ENCODE peak calls at places on chromosomes 13 and 19, in eight cellular contexts. A is tibial nerve, N is transverse colon, G is K562, K is sigmoid colon, I is A549, L is ovary, J is GM12878. Q is an unnamed sample.

GRCh38 chr19:15971217-15971616 is 22.4 kb downstream of the OR10H4 start:
- DNase-seq in A (no peak), N (no peak), G (peak), K (no peak), I (no peak), L (no peak), J (no peak), Q (no peak)

GRCh38 chr13:22055259-22055658 is 384.4 kb downstream of the FGF9 start:
- DNase-seq in A (no peak), N (no peak), G (no peak), K (no peak), I (no peak), L (no peak), J (no peak), Q (no peak)

GRCh38 chr13:87052731-87053130 is 618.4 kb upstream of the SLITRK5 start:
- DNase-seq in A (no peak), N (no peak), G (no peak), K (no peak), I (no peak), L (no peak), J (no peak), Q (no peak)

GRCh38 chr13:110018009-110018408 is 231.6 kb upstream of the IRS2 start:
- DNase-seq in A (no peak), N (no peak), G (no peak), K (no peak), I (no peak), L (no peak), J (no peak), Q (no peak)

GRCh38 chr19:33388231-33388816 is 14.8 kb downstream of the CEBPG start:
- DNase-seq in A (no peak), N (no peak), G (no peak), K (peak), I (no peak), L (no peak), J (no peak), Q (no peak)

GRCh38 chr19:14916848-14917247 is 24.4 kb upstream of the OR7C2 start:
- DNase-seq in A (no peak), N (no peak), G (no peak), K (no peak), I (peak), L (no peak), J (no peak), Q (no peak)

GRCh38 chr13:79659161-79659560 is 178.2 kb downstream of the NDFIP2 start:
- DNase-seq in A (no peak), N (no peak), G (no peak), K (no peak), I (no peak), L (no peak), J (no peak), Q (no peak)

GRCh38 chr13:88565566-88565965 is 894.4 kb downstream of the SLITRK5 start:
- DNase-seq in A (no peak), N (no peak), G (no peak), K (no peak), I (no peak), L (no peak), J (no peak), Q (no peak)

GRCh38 chr13:53411443-53411842 is 382.8 kb downstream of the OLFM4 start:
- DNase-seq in A (no peak), N (no peak), G (no peak), K (no peak), I (no peak), L (no peak), J (no peak), Q (no peak)

GRCh38 chr19:48029431-48029830 is 14.4 kb downstream of the CABP5 start:
- DNase-seq in A (no peak), N (no peak), G (no peak), K (no peak), I (no peak), L (no peak), J (no peak), Q (no peak)

GRCh38 chr19:16014923-16015804 is 61.1 kb upstream of the TPM4 start:
- DNase-seq in A (no peak), N (no peak), G (no peak), K (no peak), I (no peak), L (no peak), J (no peak), Q (peak)

GRCh38 chr13:45833663-45834062 is 17.9 kb downstream of the SIAH3 start:
- DNase-seq in A (no peak), N (no peak), G (no peak), K (no peak), I (no peak), L (no peak), J (no peak), Q (no peak)

GRCh38 chr19:50831026-50831396 is 2.4 kb downstream of the KLK15 start:
- DNase-seq in A (no peak), N (no peak), G (no peak), K (no peak), I (no peak), L (no peak), J (no peak), Q (no peak)

GRCh38 chr13:76837811-76838210 is 48.4 kb downstream of the KCTD12 start:
- DNase-seq in A (no peak), N (no peak), G (no peak), K (no peak), I (no peak), L (no peak), J (no peak), Q (no peak)

GRCh38 chr19:6374711-6375410 is 872 bp downstream of the PSPN start:
- DNase-seq in A (no peak), N (no peak), G (no peak), K (no peak), I (no peak), L (no peak), J (no peak), Q (no peak)

GRCh38 chr19:12995596-12996541 is 594 bp downstream of the NFIX start:
- DNase-seq in A (no peak), N (no peak), G (peak), K (no peak), I (no peak), L (peak), J (no peak), Q (no peak)

GRCh38 chr19:28166025-28166424 is 1046.9 kb downstream of the UQCRFS1 start:
- DNase-seq in A (no peak), N (no peak), G (no peak), K (no peak), I (no peak), L (no peak), J (no peak), Q (no peak)

GRCh38 chr13:33188093-33188882 is 97.3 kb downstream of the STARD13 start:
- DNase-seq in A (no peak), N (no peak), G (no peak), K (no peak), I (no peak), L (no peak), J (peak), Q (no peak)

GRCh38 chr19:29119582-29119981 is 93.4 kb downstream of the UQCRFS1 start:
- DNase-seq in A (no peak), N (no peak), G (no peak), K (no peak), I (no peak), L (no peak), J (no peak), Q (no peak)

GRCh38 chr13:43154083-43154739 is 130.8 kb downstream of the DNAJC15 start:
- DNase-seq in A (no peak), N (no peak), G (no peak), K (no peak), I (no peak), L (no peak), J (no peak), Q (no peak)

GRCh38 chr13:107799001-107799400 is 416.3 kb downstream of the LIG4 start:
- DNase-seq in A (no peak), N (no peak), G (no peak), K (no peak), I (no peak), L (no peak), J (no peak), Q (no peak)

GRCh38 chr13:99075268-99076191 is 97.7 kb upstream of the DOCK9 start:
- DNase-seq in A (no peak), N (no peak), G (no peak), K (no peak), I (no peak), L (no peak), J (peak), Q (no peak)

GRCh38 chr19:5955638-5955935 is 22.4 kb downstream of the RANBP3 start:
- DNase-seq in A (no peak), N (no peak), G (no peak), K (no peak), I (no peak), L (no peak), J (no peak), Q (no peak)

GRCh38 chr13:97257800-97258799 is 36.0 kb downstream of the MBNL2 start:
- DNase-seq in A (no peak), N (no peak), G (peak), K (peak), I (peak), L (peak), J (peak), Q (no peak)

GRCh38 chr13:34959489-34959888 is 17.4 kb downstream of the NBEA start:
- DNase-seq in A (no peak), N (no peak), G (no peak), K (no peak), I (no peak), L (no peak), J (no peak), Q (no peak)

GRCh38 chr13:76470991-76471390 is 415.2 kb downstream of the KCTD12 start:
- DNase-seq in A (no peak), N (no peak), G (no peak), K (no peak), I (no peak), L (no peak), J (no peak), Q (no peak)

GRCh38 chr19:22634450-22634827 is 315 bp downstream of the ZNF492 start:
- DNase-seq in A (no peak), N (no peak), G (no peak), K (no peak), I (no peak), L (no peak), J (no peak), Q (no peak)

GRCh38 chr13:79581870-79582315 is 100.9 kb downstream of the NDFIP2 start:
- DNase-seq in A (no peak), N (no peak), G (peak), K (no peak), I (no peak), L (no peak), J (no peak), Q (no peak)

GRCh38 chr13:113443991-113444390 is 9.3 kb downstream of the ADPRHL1 start:
- DNase-seq in A (no peak), N (no peak), G (no peak), K (peak), I (no peak), L (no peak), J (no peak), Q (no peak)
- H3K27ac ChIP-seq in A (no peak), N (no peak), G (no peak), K (no peak), I (no peak), L (no peak), J (no peak), Q (no peak)

GRCh38 chr19:44809856-44810554 is 1.1 kb downstream of the BCAM start:
- DNase-seq in A (no peak), N (no peak), G (no peak), K (no peak), I (no peak), L (no peak), J (no peak), Q (no peak)

GRCh38 chr19:44807652-44808462 is 1.0 kb upstream of the BCAM start:
- DNase-seq in A (no peak), N (peak), G (peak), K (no peak), I (peak), L (peak), J (no peak), Q (peak)

GRCh38 chr19:44810555-44811447 is 1.9 kb downstream of the BCAM start:
- DNase-seq in A (no peak), N (no peak), G (no peak), K (no peak), I (no peak), L (no peak), J (no peak), Q (no peak)

GRCh38 chr19:44807162-44807561 is 1.7 kb upstream of the BCAM start:
- DNase-seq in A (no peak), N (peak), G (no peak), K (no peak), I (peak), L (no peak), J (no peak), Q (peak)

GRCh38 chr19:44808463-44809371 is at the start of gene BCAM:
- DNase-seq in A (peak), N (peak), G (peak), K (peak), I (peak), L (peak), J (no peak), Q (peak)
- TF ChIP-seq EP300 in A (peak), N (no peak), G (no peak), K (no peak), I (no peak), L (no peak), J (no peak), Q (no peak)

DNA sequence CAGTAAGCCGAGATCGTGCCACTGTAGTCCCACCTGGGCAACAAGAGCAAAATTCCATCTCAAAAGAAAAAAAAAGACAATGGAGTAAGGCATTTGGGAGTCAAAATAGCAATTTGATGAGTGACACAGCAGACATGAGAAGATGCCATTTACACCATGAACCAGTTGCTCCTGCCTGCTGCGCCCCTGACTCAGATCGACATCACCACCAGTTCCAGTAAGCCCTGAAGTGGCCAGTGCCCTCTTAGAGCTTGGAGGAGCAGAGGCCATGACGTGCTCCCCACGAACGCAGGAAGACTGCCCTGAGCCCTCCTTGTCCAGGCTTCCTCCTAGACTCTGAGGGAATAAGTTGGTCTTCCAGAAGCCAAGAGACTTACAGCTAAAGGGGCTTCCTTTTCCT is 339.2 kb downstream of the MYO16 start:
- DNase-seq in A (no peak), N (no peak), G (no peak), K (no peak), I (no peak), L (no peak), J (no peak), Q (no peak)
- H3K4me3 ChIP-seq in A (no peak), N (no peak), G (no peak), K (no peak), I (no peak), L (no peak), J (no peak), Q (no peak)

GRCh38 chr13:73422973-73423372 is 364.2 kb downstream of the KLF5 start:
- DNase-seq in A (no peak), N (peak), G (no peak), K (no peak), I (no peak), L (no peak), J (no peak), Q (no peak)
- H3K27ac ChIP-seq in A (no peak), N (no peak), G (no peak), K (no peak), I (no peak), L (no peak), J (no peak), Q (no peak)

GRCh38 chr13:111519041-111519440 is 198.6 kb downstream of the TEX29 start:
- DNase-seq in A (no peak), N (no peak), G (no peak), K (no peak), I (no peak), L (no peak), J (no peak), Q (no peak)

GRCh38 chr13:111519490-111520170 is 199.2 kb downstream of the TEX29 start:
- DNase-seq in A (no peak), N (no peak), G (no peak), K (no peak), I (no peak), L (no peak), J (no peak), Q (no peak)

GRCh38 chr13:111518161-111518791 is 197.8 kb downstream of the TEX29 start:
- DNase-seq in A (no peak), N (no peak), G (peak), K (no peak), I (peak), L (no peak), J (no peak), Q (no peak)

GRCh38 chr13:111521030-111521429 is 200.6 kb downstream of the TEX29 start:
- DNase-seq in A (no peak), N (no peak), G (no peak), K (no peak), I (no peak), L (no peak), J (no peak), Q (no peak)

DNA sequence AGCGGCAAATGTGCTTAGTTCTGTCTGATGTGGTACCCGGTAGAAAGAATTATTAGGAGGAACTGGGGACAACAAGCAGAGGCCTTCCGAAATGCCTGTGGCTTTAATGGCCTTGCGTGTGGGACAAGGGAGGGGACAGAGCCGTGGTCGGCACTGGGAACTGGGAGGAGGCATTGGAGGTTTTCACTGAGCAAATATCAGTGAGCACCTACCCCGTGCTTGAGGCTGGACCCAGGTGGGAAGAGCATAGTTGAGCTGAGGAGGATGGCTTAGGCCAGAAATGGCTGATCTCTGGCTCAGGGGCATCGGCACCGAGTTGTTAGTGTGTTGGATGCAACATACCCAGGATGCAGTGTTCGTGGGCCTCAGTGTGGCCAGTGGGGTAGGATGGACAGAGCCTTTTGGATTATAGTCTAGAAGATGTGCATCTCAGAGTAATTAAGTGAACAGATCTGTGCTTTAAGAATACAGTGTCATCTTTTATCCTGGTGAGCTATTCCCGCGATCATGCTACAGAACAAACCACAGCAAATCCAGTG is 201.3 kb downstream of the TEX29 start:
- DNase-seq in A (no peak), N (no peak), G (no peak), K (no peak), I (no peak), L (no peak), J (no peak), Q (no peak)
- TF ChIP-seq EP300 in A (no peak), N (no peak), G (no peak), K (no peak), I (no peak), L (no peak), J (no peak), Q (no peak)

GRCh38 chr19:3142938-3143337 is 7.1 kb downstream of the GNA15 start:
- DNase-seq in A (no peak), N (no peak), G (no peak), K (no peak), I (no peak), L (no peak), J (no peak), Q (no peak)

GRCh38 chr19:3145909-3146676 is 10.3 kb downstream of the GNA15 start:
- DNase-seq in A (no peak), N (no peak), G (no peak), K (no peak), I (no peak), L (no peak), J (no peak), Q (no peak)

GRCh38 chr19:3138268-3138667 is 2.4 kb downstream of the GNA15 start:
- DNase-seq in A (no peak), N (no peak), G (no peak), K (no peak), I (no peak), L (no peak), J (no peak), Q (no peak)

GRCh38 chr19:3140667-3141038 is 4.8 kb downstream of the GNA15 start:
- DNase-seq in A (no peak), N (no peak), G (no peak), K (no peak), I (no peak), L (no peak), J (no peak), Q (no peak)

GRCh38 chr19:3142292-3142670 is 6.4 kb downstream of the GNA15 start:
- DNase-seq in A (no peak), N (no peak), G (no peak), K (no peak), I (peak), L (peak), J (no peak), Q (no peak)
- H3K4me3 ChIP-seq in A (no peak), N (no peak), G (no peak), K (no peak), I (no peak), L (no peak), J (no peak), Q (no peak)

GRCh38 chr19:19227217-19227616 is 15.5 kb downstream of the NCAN start:
- DNase-seq in A (no peak), N (no peak), G (no peak), K (no peak), I (no peak), L (no peak), J (no peak), Q (no peak)
- H3K27ac ChIP-seq in A (no peak), N (no peak), G (no peak), K (no peak), I (no peak), L (no peak), J (no peak), Q (no peak)

GRCh38 chr19:7421941-7422744 is 66.7 kb downstream of the PEX11G start:
- DNase-seq in A (no peak), N (no peak), G (no peak), K (no peak), I (no peak), L (no peak), J (no peak), Q (peak)
- TF ChIP-seq EP300 in A (no peak), N (no peak), G (no peak), K (no peak), I (no peak), L (no peak), J (no peak), Q (no peak)

Q was measured in stomach.